ENCODE peak calls at places on chromosomes 1 and 21, in four cellular contexts. W, R, J and I are unnamed samples. For H3K4me1, the result is how much of the 10 kb centered on the place peaks cover.

GRCh38 chr1:201535778-201536245 is 3.1 kb upstream of the NAV1 start:
- DNase-seq in W (no peak), R (peak), J (no peak), I (no peak)

GRCh38 chr1:96752394-96752793 is 30.8 kb downstream of the PTBP2 start:
- DNase-seq in W (no peak), R (no peak), J (no peak), I (no peak)

GRCh38 chr1:185439727-185440415 is 122.8 kb upstream of the IVNS1ABP start:
- DNase-seq in W (peak), R (no peak), J (no peak), I (peak)

GRCh38 chr1:244545511-244545910 is 84.4 kb downstream of the CATSPERE start:
- DNase-seq in W (no peak), R (no peak), J (no peak), I (no peak)

GRCh38 chr21:34844033-34844923 is 175.5 kb downstream of the CLIC6 start:
- DNase-seq in W (peak), R (no peak), J (no peak), I (no peak)

GRCh38 chr1:116806245-116806644 is 52.0 kb downstream of the CD2 start:
- DNase-seq in W (no peak), R (no peak), J (no peak), I (no peak)

GRCh38 chr21:14120091-14120734 is 90.5 kb downstream of the LIPI start:
- DNase-seq in W (peak), R (peak), J (peak), I (no peak)

GRCh38 chr1:3672231-3672970 is 20.1 kb downstream of the TP73 start:
- DNase-seq in W (no peak), R (no peak), J (no peak), I (no peak)

GRCh38 chr1:243791586-243792267 is 58.3 kb downstream of the AKT3 start:
- DNase-seq in W (no peak), R (no peak), J (no peak), I (no peak)

GRCh38 chr1:176543360-176544136 is 80.6 kb downstream of the PAPPA2 start:
- DNase-seq in W (no peak), R (no peak), J (no peak), I (no peak)

GRCh38 chr1:75035536-75035935 is 98.7 kb upstream of the LHX8 start:
- DNase-seq in W (no peak), R (no peak), J (no peak), I (no peak)

GRCh38 chr1:184101116-184101515 is 49.6 kb downstream of the TSEN15 start:
- DNase-seq in W (no peak), R (no peak), J (no peak), I (no peak)

GRCh38 chr1:103106426-103107321 is 1.6 kb downstream of the COL11A1 start:
- DNase-seq in W (peak), R (no peak), J (peak), I (peak)

GRCh38 chr1:242515555-242515954 is 8.9 kb downstream of the PLD5 start:
- DNase-seq in W (no peak), R (no peak), J (no peak), I (no peak)

GRCh38 chr1:164272156-164272555 is 286.8 kb upstream of the PBX1 start:
- DNase-seq in W (no peak), R (no peak), J (no peak), I (no peak)

GRCh38 chr1:85244271-85245053 is 15.0 kb downstream of the C1orf52 start:
- DNase-seq in W (peak), R (peak), J (no peak), I (no peak)

GRCh38 chr1:208951908-208952307 is 631.6 kb upstream of the CAMK1G start:
- DNase-seq in W (no peak), R (no peak), J (no peak), I (no peak)

DNA sequence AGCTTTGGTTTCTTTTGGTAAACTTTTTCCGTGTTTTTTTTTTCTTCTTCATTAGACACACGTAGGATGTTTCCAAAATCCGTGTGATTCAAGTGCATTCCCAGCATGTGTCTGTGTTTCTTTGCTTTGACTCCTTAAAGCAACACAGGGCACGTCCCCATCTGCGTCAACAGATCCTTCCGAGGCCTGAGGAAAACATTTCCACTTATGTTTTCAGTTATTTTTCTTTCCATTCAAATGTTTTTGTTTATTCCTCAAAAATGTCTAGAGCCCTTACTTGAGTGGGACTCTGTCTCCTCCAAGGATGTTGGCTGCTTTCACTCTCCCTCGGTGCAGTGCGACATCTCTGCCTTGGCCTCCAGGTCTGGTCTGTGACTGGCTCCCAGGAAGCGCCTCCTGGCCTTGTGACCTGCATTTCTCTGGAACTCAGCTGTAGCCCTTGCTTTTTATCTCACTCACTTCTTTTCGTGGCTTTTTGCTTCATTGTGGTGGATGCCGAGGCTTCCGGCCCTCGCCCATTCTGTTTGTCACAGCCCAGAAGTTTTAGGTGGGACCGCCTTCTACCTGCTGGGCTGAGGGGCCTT is 31.3 kb upstream of the SLC19A1 start:
- DNase-seq in W (no peak), R (no peak), J (no peak), I (no peak)
- H3K4me1 ChIP-seq in W (under half), R (under half), J (under half), I (under half)

DNA sequence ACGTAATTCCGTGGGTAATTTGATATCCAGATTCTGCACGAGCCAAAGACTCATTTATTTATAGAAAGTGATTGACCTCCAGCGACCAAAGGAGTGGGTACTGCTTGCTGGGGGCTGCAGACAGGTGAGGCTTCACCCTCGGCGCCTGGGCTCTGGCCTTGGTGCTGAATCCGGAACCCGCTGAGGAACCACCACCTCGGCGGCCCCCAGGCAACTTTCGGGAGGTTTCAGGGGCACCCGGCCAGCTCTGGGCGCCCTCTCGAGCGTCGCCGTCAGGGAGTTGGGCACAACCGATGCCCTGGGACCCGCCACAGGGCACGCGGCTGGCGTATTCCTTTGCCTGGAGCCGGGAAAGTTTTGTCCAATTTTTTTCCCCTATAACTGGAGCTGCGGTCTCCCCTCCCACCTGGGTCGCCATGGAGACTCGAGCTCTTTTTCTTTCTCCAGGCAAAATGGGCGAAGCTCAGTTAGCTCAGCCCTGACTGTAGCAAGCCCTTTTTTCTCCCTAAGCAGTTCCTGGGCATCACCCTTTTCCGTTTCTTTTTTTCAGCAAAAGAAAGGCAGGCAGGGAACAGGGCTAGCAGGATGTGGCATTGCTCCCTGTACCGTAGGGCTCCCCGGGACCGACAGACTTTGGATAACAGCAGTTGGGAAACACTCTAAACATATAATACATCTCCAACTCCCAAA is 1.9 kb downstream of the KCNJ6 start:
- DNase-seq in W (peak), R (peak), J (no peak), I (no peak)
- TF ChIP-seq MAZ in W (no peak), R (no peak), J (no peak), I (no peak)

DNA sequence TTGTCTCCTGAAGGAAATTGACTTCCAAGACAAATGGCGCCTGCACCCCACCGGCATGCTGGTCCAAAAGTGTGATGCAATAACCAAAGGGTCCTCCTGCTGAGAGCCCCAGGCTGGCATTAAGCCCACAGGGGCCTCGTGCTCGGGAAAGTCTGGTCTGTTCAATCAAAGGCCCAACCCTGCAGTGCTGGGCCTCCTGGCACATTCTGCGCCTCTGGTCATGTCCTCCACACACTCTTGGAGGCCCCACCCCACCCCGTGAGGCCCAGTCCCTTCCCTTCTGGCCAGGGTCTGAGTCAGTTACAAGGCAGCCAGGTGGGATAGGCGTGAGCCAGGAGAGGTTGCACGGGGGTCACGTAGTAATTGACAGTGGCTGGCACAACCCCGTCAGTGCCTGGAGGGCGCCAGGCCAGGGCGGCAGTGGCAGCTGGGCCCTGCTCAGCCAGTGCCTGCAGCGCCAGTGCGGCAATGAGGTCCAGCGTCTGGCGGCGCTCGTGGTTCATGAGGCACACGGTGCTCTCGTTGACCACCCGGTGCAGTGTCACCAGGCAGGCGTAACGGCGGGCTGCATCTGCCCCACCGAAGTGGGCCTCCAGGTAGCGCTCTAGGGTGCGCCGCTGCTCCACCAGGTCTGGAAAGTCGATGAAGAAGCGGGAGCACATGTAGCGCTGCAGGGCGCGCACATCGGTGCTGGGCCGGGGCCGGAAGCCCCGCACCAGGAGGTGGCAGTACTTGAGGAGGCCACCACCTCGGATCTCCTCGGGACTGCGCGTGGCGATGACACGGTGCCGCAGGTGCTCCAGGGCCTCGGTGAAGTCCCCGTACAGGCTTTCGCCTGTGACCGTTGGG is 6.8 kb downstream of the TENT5B start:
- DNase-seq in W (no peak), R (no peak), J (no peak), I (no peak)
- H3K4me1 ChIP-seq in W (under half), R (under half), J (half or more), I (half or more)

GRCh38 chr1:183065168-183065670 is 42.0 kb downstream of the LAMC1 start:
- DNase-seq in W (no peak), R (no peak), J (no peak), I (no peak)

GRCh38 chr1:183073320-183073719 is 50.1 kb downstream of the LAMC1 start:
- DNase-seq in W (no peak), R (no peak), J (peak), I (no peak)

GRCh38 chr1:183070234-183070922 is 47.2 kb downstream of the LAMC1 start:
- DNase-seq in W (no peak), R (no peak), J (no peak), I (no peak)

GRCh38 chr1:183070923-183071618 is 47.9 kb downstream of the LAMC1 start:
- DNase-seq in W (peak), R (no peak), J (peak), I (no peak)

DNA sequence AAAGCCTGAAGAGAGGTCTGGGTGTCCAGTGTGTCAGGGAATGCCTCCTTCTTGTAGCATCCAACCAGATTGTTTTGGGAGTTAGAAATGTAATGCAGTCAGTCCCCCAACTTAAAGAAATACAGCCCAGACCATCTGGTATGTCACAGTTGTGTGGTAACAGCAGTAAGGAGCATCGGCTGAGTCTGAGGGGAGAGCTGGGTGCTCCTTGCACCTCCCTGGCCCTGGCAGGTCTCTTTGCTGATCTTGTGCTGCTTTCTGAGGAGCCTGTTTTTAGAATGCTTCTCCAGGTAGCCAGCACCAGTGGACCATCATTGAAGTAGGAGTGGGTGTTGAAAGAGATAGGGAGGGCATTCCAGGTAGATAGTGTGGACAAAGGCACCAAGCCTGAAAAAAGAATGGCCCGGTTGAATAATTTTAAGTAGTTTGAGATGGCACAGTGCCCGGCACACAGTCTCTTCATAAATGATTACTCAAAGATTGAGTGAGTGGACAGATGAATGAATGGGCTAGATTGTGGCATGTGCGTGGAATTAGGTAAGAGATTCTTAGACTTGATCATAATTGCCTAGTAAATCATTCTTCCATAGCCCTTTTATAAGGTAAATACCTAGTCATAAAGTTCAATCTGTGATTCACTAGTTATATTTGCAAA is 46.5 kb downstream of the LAMC1 start:
- DNase-seq in W (no peak), R (no peak), J (peak), I (peak)
- TF ChIP-seq MAZ in W (no peak), R (no peak), J (no peak), I (no peak)

GRCh38 chr1:9234223-9235122 is at the start of gene H6PD:
- DNase-seq in W (peak), R (peak), J (peak), I (peak)

GRCh38 chr1:9235123-9235513 is 544 bp downstream of the H6PD start:
- DNase-seq in W (peak), R (no peak), J (peak), I (peak)

GRCh38 chr1:9233241-9233941 is 1.2 kb upstream of the H6PD start:
- DNase-seq in W (peak), R (no peak), J (peak), I (no peak)

GRCh38 chr1:9233942-9234222 is 692 bp upstream of the H6PD start:
- DNase-seq in W (no peak), R (no peak), J (no peak), I (no peak)

DNA sequence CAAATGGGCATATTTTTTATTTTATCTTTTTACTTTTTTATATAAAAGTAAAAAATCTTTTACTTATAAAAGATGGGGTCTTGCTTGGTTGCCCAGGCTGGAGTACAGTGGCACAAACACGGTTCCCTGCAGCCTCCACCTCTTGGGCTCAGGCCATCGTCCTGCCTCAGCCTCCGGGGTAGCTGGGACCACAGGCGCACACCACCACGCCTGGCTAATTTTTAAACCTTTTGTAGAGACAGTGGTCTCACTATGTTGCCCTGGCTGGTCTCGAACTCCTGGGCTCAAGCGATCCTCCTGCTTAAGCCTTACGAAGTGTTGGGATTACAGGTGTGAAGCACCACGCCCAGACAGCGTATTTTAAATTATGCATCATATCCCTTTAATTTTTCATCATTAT is 986 bp downstream of the H6PD start:
- DNase-seq in W (no peak), R (no peak), J (no peak), I (no peak)
- H3K4me1 ChIP-seq in W (under half), R (under half), J (half or more), I (under half)

DNA sequence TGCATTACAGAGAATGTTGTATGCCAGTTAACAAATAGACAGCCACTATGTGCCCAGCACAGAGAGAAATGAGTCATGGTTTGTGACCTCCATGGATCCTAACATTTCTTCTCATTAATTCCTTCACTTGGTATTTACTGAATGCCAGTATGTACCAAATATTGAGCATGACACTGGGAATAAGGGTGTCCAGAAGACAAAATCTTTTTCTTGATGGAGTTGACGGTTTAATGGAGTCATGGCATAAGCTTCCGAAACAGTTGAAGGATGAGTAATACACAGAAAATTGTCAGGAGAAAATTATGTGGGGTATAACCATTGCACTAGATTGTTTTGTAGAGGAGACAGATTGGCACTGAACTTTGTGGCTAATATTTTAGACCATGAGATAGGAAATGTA is 36.9 kb downstream of the PTGFR start:
- DNase-seq in W (no peak), R (no peak), J (no peak), I (no peak)
- TF ChIP-seq MAZ in W (no peak), R (no peak), J (no peak), I (no peak)

DNA sequence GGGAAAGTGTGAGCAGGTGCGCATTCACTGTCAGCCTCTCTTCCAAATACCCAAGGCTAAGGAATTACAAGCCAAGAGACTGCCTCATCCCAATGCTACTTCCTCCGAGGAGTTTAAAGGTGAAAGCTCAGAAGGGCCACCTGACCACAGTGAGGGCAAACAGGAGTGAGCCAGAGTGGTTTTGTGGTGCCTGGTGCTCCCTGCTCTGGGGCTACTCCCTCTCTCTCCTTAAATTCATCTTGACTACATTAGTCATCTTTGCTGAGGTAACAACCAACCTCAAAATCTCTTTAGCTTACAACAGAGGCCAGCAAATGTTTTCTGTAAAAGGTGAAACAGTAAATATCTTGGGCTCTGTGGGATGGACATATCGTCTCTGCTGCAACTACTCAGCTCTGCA is 14.2 kb upstream of the ZBTB8A start:
- DNase-seq in W (peak), R (no peak), J (no peak), I (no peak)
- H3K4me1 ChIP-seq in W (under half), R (under half), J (under half), I (under half)

DNA sequence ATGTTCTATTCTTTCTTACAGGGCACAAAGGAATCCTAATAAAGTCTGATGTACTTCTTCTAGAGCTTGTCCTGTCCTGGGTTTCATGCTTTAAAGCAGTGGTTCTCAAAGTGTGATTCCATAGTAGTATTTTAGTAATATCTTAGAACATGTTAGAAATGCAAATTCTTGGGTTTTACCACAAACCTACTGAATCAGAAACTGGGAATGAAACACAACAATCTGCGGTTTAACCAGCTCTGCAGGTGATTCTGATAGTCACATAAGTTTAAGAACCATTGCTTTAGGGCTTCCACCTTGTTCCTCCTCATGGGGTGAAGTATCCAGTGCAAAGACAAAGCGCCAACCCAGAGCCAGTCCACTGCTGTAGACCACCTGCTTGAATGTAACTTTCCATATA is 41.1 kb downstream of the NGF start:
- DNase-seq in W (peak), R (no peak), J (no peak), I (no peak)
- TF ChIP-seq MAZ in W (no peak), R (no peak), J (no peak), I (no peak)